ENCODE peak calls at places on chromosomes 1 and 21, in eight cellular contexts. J, B, L, I, R, S, T and N are unnamed samples. For H3K4me1, the result is how much of the 10 kb centered on the place peaks cover.

GRCh38 chr1:246492611-246493245 is 14.4 kb downstream of the SMYD3 start:
- DNase-seq in J (peak), B (peak), L (peak), I (peak), R (no peak), S (peak), T (peak), N (no peak)

GRCh38 chr1:84888753-84889152 is 4.3 kb downstream of the LPAR3 start:
- DNase-seq in J (no peak), B (no peak), L (no peak), I (no peak), R (no peak), S (no peak), T (no peak), N (no peak)

GRCh38 chr1:162365284-162366041 is 11.2 kb downstream of the SPATA46 start:
- DNase-seq in J (no peak), B (no peak), L (no peak), I (no peak), R (peak), S (no peak), T (no peak), N (no peak)

GRCh38 chr1:44472614-44473262 is 67.7 kb downstream of the RNF220 start:
- DNase-seq in J (no peak), B (no peak), L (peak), I (no peak), R (no peak), S (peak), T (no peak), N (no peak)

GRCh38 chr1:99808391-99809115 is 41.6 kb upstream of the AGL start:
- DNase-seq in J (no peak), B (no peak), L (peak), I (no peak), R (no peak), S (peak), T (peak), N (no peak)

GRCh38 chr1:165887877-165888551 is 60.6 kb downstream of the UCK2 start:
- DNase-seq in J (no peak), B (no peak), L (no peak), I (no peak), R (no peak), S (no peak), T (no peak), N (no peak)

GRCh38 chr1:194289569-194290266 is 1103.3 kb upstream of the B3GALT2 start:
- DNase-seq in J (no peak), B (no peak), L (no peak), I (no peak), R (no peak), S (peak), T (peak), N (no peak)

GRCh38 chr1:12063141-12064072 is at the start of gene TNFRSF8:
- DNase-seq in J (no peak), B (no peak), L (peak), I (no peak), R (no peak), S (peak), T (no peak), N (no peak)

GRCh38 chr1:201714542-201715276 is 114.2 kb upstream of the IPO9 start:
- DNase-seq in J (peak), B (peak), L (peak), I (peak), R (peak), S (no peak), T (no peak), N (peak)

GRCh38 chr1:161074676-161075368 is 5.1 kb upstream of the ARHGAP30 start:
- DNase-seq in J (no peak), B (no peak), L (no peak), I (no peak), R (no peak), S (no peak), T (no peak), N (no peak)

GRCh38 chr21:16058896-16059295 is 329.1 kb downstream of the USP25 start:
- DNase-seq in J (no peak), B (no peak), L (peak), I (no peak), R (no peak), S (no peak), T (no peak), N (no peak)

GRCh38 chr1:179156708-179157107 is 72.8 kb downstream of the ABL2 start:
- DNase-seq in J (no peak), B (no peak), L (no peak), I (no peak), R (no peak), S (no peak), T (no peak), N (no peak)

GRCh38 chr1:68207129-68207689 is 25.1 kb downstream of the WLS start:
- DNase-seq in J (no peak), B (no peak), L (peak), I (no peak), R (no peak), S (no peak), T (no peak), N (no peak)

GRCh38 chr1:98251497-98251896 is 330.7 kb upstream of the DPYD start:
- DNase-seq in J (no peak), B (no peak), L (no peak), I (no peak), R (no peak), S (peak), T (no peak), N (no peak)

GRCh38 chr1:100076744-100077143 is 56.0 kb downstream of the SASS6 start:
- DNase-seq in J (no peak), B (no peak), L (no peak), I (no peak), R (no peak), S (no peak), T (no peak), N (no peak)

GRCh38 chr1:155389831-155390230 is 69.1 kb downstream of the RUSC1 start:
- DNase-seq in J (no peak), B (no peak), L (peak), I (no peak), R (no peak), S (no peak), T (no peak), N (no peak)

GRCh38 chr1:194705123-194705522 is 1518.7 kb upstream of the B3GALT2 start:
- DNase-seq in J (no peak), B (no peak), L (peak), I (no peak), R (no peak), S (no peak), T (no peak), N (no peak)

GRCh38 chr1:215523906-215524305 is 43.2 kb upstream of the KCTD3 start:
- DNase-seq in J (no peak), B (no peak), L (peak), I (no peak), R (no peak), S (no peak), T (no peak), N (no peak)

GRCh38 chr1:93635614-93636543 is 45.8 kb downstream of the BCAR3 start:
- DNase-seq in J (no peak), B (no peak), L (peak), I (no peak), R (no peak), S (peak), T (no peak), N (no peak)

GRCh38 chr1:29331731-29332130 is 95.4 kb downstream of the PTPRU start:
- DNase-seq in J (no peak), B (no peak), L (peak), I (no peak), R (no peak), S (no peak), T (no peak), N (no peak)

GRCh38 chr1:8428441-8428840 is 110.5 kb downstream of the SLC45A1 start:
- DNase-seq in J (no peak), B (no peak), L (no peak), I (no peak), R (no peak), S (no peak), T (peak), N (no peak)

GRCh38 chr1:220768127-220768601 is 18.5 kb upstream of the MTARC1 start:
- DNase-seq in J (no peak), B (no peak), L (no peak), I (peak), R (no peak), S (no peak), T (no peak), N (no peak)

GRCh38 chr1:87330201-87330953 is 1.7 kb downstream of the LMO4 start:
- DNase-seq in J (no peak), B (no peak), L (peak), I (no peak), R (no peak), S (peak), T (no peak), N (no peak)

GRCh38 chr1:151476083-151476482 is 16.8 kb upstream of the POGZ start:
- DNase-seq in J (no peak), B (no peak), L (no peak), I (no peak), R (no peak), S (no peak), T (no peak), N (no peak)

GRCh38 chr1:54464031-54464476 is 57.9 kb upstream of the SSBP3 start:
- DNase-seq in J (no peak), B (no peak), L (no peak), I (no peak), R (no peak), S (no peak), T (no peak), N (no peak)

GRCh38 chr1:217369271-217369981 is 261.5 kb downstream of the GPATCH2 start:
- DNase-seq in J (no peak), B (no peak), L (no peak), I (no peak), R (no peak), S (peak), T (no peak), N (no peak)

GRCh38 chr1:6287431-6287886 is 26.6 kb upstream of the GPR153 start:
- DNase-seq in J (no peak), B (no peak), L (no peak), I (no peak), R (peak), S (no peak), T (no peak), N (no peak)

GRCh38 chr21:36245649-36246048 is 74.3 kb upstream of the MORC3 start:
- DNase-seq in J (no peak), B (no peak), L (no peak), I (no peak), R (no peak), S (peak), T (no peak), N (no peak)

GRCh38 chr1:35111106-35111505 is 31.9 kb downstream of the ZMYM1 start:
- DNase-seq in J (no peak), B (no peak), L (peak), I (no peak), R (no peak), S (no peak), T (no peak), N (no peak)

GRCh38 chr1:180920702-180921101 is 8.0 kb downstream of the KIAA1614 start:
- DNase-seq in J (peak), B (no peak), L (no peak), I (no peak), R (no peak), S (peak), T (no peak), N (no peak)

GRCh38 chr1:221310180-221310579 is 430.9 kb downstream of the HLX start:
- DNase-seq in J (no peak), B (no peak), L (no peak), I (no peak), R (no peak), S (no peak), T (no peak), N (no peak)

GRCh38 chr1:228513244-228513900 is 26.2 kb downstream of the RNF187 start:
- DNase-seq in J (no peak), B (no peak), L (no peak), I (peak), R (peak), S (no peak), T (no peak), N (no peak)

GRCh38 chr1:206584265-206584648 is 28.0 kb downstream of the EIF2D start:
- DNase-seq in J (no peak), B (no peak), L (no peak), I (no peak), R (no peak), S (no peak), T (no peak), N (no peak)
- H3K4me1 ChIP-seq in J (under half), B (under half), L (under half), I (under half), R (under half), S (under half), T (under half), N (half or more)

DNA sequence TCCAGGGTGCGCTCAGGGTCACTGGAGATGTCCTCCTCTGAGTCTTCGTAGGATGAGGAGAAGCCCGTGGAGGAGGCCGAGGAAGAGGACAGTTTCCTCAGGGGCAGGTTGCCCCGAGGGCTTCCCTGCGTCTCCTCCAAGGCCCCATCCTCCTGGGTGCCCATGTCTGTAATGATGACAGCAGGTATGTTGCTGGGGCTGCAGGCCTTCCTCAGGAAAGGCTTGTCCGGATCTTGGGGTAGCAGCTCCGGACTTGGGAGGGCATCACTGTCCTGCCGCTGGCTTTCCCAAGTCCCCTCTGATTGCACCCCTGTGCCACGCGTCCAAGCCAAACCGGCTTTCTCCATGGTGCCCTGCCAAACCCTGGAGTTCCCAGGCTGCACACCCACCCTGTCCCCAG is 3.5 kb downstream of the ITPKB start:
- DNase-seq in J (no peak), B (no peak), L (no peak), I (peak), R (no peak), S (no peak), T (no peak), N (no peak)
- H3K4me3 ChIP-seq in J (peak), B (peak), L (no peak), I (no peak), R (peak), S (peak), T (peak), N (peak)

DNA sequence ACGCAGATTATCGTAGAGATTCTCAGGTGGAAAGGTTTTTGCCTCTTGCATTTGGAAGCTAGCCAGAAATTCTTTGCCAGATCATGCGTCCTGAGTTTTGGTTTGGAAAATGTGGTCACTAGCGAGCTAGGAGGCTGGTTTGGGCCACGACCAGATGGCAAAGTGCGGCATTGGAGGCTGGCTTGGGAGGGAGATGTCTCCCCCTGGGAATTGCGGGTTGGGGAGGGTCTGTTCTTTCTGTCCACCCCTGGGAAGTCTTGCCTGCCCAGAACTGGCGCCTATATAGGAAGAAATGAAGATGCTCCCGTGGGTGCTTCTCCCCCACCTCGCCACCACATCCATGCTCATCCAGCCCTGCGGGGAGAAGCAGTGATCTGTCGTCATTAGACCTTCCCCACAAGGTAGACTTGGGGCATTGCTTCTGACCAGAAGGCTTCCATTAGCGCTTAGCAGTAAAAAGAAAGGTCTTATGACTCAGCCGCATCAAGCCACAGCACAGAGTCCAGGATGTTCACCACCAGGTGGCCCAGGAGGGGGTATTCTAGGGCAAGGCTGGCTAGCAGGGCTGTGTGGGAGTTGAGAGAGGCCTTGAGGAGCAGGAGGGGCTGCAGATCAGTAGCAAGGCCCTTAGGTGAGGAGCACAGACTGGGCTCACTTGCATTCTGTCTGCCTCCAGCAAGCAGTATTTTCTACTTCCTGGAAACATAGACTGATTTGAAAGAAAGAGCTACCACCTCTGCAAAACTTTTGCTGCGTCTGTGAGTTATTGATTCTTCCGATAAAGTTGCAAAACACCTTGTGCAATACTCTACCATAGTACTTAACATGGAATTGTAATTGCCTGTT is 1.5 kb upstream of the PTP4A2 start:
- DNase-seq in J (no peak), B (no peak), L (peak), I (peak), R (no peak), S (peak), T (peak), N (peak)
- TF ChIP-seq CTCF in J (peak), B (peak), L (peak), I (peak), R (no peak), S (peak), T (peak), N (peak)

DNA sequence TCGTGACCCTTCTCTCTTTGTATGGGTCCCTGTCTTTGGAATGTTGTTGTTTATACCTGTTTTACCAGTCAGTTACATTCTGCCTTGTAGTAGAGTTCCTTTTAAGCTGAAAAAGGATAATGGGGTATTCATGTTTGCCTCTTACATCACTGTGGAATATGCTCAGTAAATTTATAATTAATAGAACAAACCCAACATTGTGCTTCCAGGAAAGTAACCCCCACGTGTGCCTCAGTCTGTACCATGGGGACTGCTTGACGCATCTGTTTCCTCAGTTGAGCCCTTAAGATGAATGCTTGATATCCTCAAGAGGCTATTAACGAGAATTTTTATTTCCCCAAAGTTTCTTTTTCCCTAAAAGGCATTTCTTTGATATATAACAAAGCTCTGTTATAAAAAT is 73.4 kb downstream of the ST6GALNAC3 start:
- DNase-seq in J (no peak), B (no peak), L (no peak), I (no peak), R (no peak), S (no peak), T (no peak), N (no peak)
- H3K4me1 ChIP-seq in J (under half), B (under half), L (under half), I (under half), R (under half), S (under half), T (under half), N (under half)

GRCh38 chr1:25065246-25066238 is 135.5 kb upstream of the RUNX3 start:
- DNase-seq in J (no peak), B (no peak), L (peak), I (no peak), R (no peak), S (no peak), T (no peak), N (peak)

GRCh38 chr1:25066731-25067520 is 136.8 kb upstream of the RUNX3 start:
- DNase-seq in J (no peak), B (no peak), L (no peak), I (no peak), R (no peak), S (no peak), T (no peak), N (peak)

GRCh38 chr1:25067852-25068251 is 137.8 kb upstream of the RUNX3 start:
- DNase-seq in J (no peak), B (no peak), L (no peak), I (no peak), R (no peak), S (no peak), T (no peak), N (peak)

GRCh38 chr1:25064465-25065238 is 134.6 kb upstream of the RUNX3 start:
- DNase-seq in J (no peak), B (no peak), L (no peak), I (no peak), R (no peak), S (no peak), T (no peak), N (peak)

DNA sequence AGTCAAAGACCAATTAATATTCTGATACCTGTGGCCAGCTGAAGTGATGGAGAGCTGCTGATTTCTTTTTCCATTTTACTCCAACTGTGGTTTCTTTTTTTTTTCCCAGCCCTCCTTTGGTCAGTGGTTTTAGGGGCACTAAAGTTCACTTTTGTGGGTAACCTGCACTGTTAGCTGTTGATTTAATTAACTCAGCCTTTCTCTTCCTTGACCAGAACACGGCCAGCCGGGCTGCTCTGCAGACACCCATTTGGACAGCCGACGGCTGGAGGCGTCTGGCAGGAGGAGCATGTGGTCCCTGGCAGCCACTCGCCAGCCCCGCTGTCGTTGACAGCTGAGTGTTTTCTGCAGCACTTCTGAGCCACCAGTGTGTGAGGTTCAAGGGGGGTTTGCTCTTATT is 136.2 kb upstream of the RUNX3 start:
- DNase-seq in J (no peak), B (no peak), L (peak), I (no peak), R (no peak), S (no peak), T (no peak), N (peak)
- H3K4me3 ChIP-seq in J (no peak), B (no peak), L (no peak), I (no peak), R (no peak), S (no peak), T (no peak), N (no peak)

GRCh38 chr1:53321366-53321765 is 6.5 kb downstream of the LRP8 start:
- DNase-seq in J (no peak), B (no peak), L (no peak), I (no peak), R (no peak), S (peak), T (peak), N (peak)
- TF ChIP-seq CTCF in J (no peak), B (no peak), L (peak), I (no peak), R (no peak), S (peak), T (peak), N (no peak)